ENCODE peak calls at places on chromosomes 11 and 22, in five cellular contexts. E is NCI-H510A treated with DMSO at 0.1 percent for 48 hours, Q is frontal cortex, S is left colon, K is heart left ventricle. V is an unnamed sample.

GRCh38 chr11:128904872-128905344 is 13.8 kb downstream of the KCNJ5 start:
- DNase-seq in K (peak), S (no peak), E (peak), Q (no peak), V (peak)

GRCh38 chr11:130403967-130404366 is 24.4 kb downstream of the ADAMTS8 start:
- DNase-seq in S (no peak), K (no peak), E (no peak), Q (no peak), V (peak)

GRCh38 chr11:78883506-78883905 is 308.8 kb upstream of the NARS2 start:
- DNase-seq in E (no peak), S (no peak), Q (no peak), K (no peak), V (no peak)

GRCh38 chr22:23897320-23897719 is 3.1 kb downstream of the MIF start:
- DNase-seq in S (no peak), E (no peak), K (no peak), Q (no peak), V (no peak)

GRCh38 chr11:65426839-65427690 is 4.5 kb downstream of the NEAT1 start:
- DNase-seq in K (no peak), Q (no peak), E (no peak), S (peak), V (no peak)

GRCh38 chr22:45504703-45505341 is 2.1 kb downstream of the FBLN1 start:
- DNase-seq in Q (no peak), S (no peak), E (peak), K (peak), V (no peak)

GRCh38 chr11:102154806-102155205 is 44.6 kb downstream of the YAP1 start:
- DNase-seq in Q (no peak), E (no peak), S (no peak), K (no peak), V (no peak)

GRCh38 chr22:30114356-30114755 is 34.1 kb downstream of the HORMAD2 start:
- DNase-seq in E (no peak), Q (no peak), K (no peak), S (no peak), V (no peak)

GRCh38 chr11:75263944-75264349 is 23.4 kb downstream of the TPBGL start:
- DNase-seq in S (no peak), K (peak), E (no peak), Q (no peak), V (no peak)

GRCh38 chr11:120303004-120303637 is 22.0 kb upstream of the TLCD5 start:
- DNase-seq in K (peak), Q (peak), E (peak), S (peak), V (peak)

GRCh38 chr22:46133588-46133855 is 16.8 kb upstream of the PPARA start:
- DNase-seq in Q (no peak), S (no peak), K (no peak), E (no peak), V (no peak)

GRCh38 chr11:123145220-123145619 is 49.8 kb downstream of the CLMP start:
- DNase-seq in Q (no peak), K (no peak), S (no peak), E (no peak), V (no peak)

GRCh38 chr11:12393691-12394090 is 16.3 kb downstream of the PARVA start:
- DNase-seq in K (no peak), S (no peak), Q (no peak), E (no peak), V (no peak)

GRCh38 chr22:45518580-45518991 is 15.9 kb downstream of the FBLN1 start:
- DNase-seq in E (no peak), K (no peak), S (no peak), Q (no peak), V (no peak)

GRCh38 chr11:34274712-34275398 is 83.0 kb downstream of the ABTB2 start:
- DNase-seq in K (peak), S (peak), Q (peak), E (peak), V (no peak)

GRCh38 chr22:23419931-23420330 is 160.2 kb downstream of the IGLL1 start:
- DNase-seq in Q (no peak), E (no peak), S (no peak), K (no peak), V (no peak)

GRCh38 chr11:1410366-1411291 is 20.9 kb downstream of the BRSK2 start:
- DNase-seq in S (no peak), Q (peak), K (no peak), E (no peak), V (no peak)

GRCh38 chr11:122343247-122343646 is 227.2 kb upstream of the BLID start:
- DNase-seq in S (no peak), Q (no peak), E (no peak), K (no peak), V (no peak)

GRCh38 chr11:131592734-131593133 is 222.3 kb downstream of the NTM start:
- DNase-seq in S (no peak), Q (no peak), K (no peak), E (no peak), V (no peak)

GRCh38 chr11:61575886-61576516 is 4.9 kb downstream of the SYT7 start:
- DNase-seq in S (no peak), K (peak), Q (no peak), E (no peak), V (no peak)

GRCh38 chr11:6737872-6738466 is 33.8 kb downstream of the OR2AG2 start:
- DNase-seq in Q (peak), S (peak), K (no peak), E (peak), V (peak)

GRCh38 chr11:86990520-86990919 is 35.3 kb upstream of the FZD4 start:
- DNase-seq in S (no peak), K (no peak), Q (no peak), E (no peak), V (no peak)

GRCh38 chr22:29702025-29702930 is 17.5 kb upstream of the CABP7 start:
- DNase-seq in K (no peak), Q (no peak), S (peak), E (no peak), V (no peak)

GRCh38 chr22:50582562-50583293 is at the start of gene CHKB:
- DNase-seq in K (peak), Q (peak), E (peak), S (peak), V (peak)

GRCh38 chr11:9953994-9954626 is 290.2 kb downstream of the SWAP70 start:
- DNase-seq in E (no peak), S (no peak), K (no peak), Q (no peak), V (no peak)

GRCh38 chr22:50447576-50448551 is 27.0 kb downstream of the SBF1 start:
- DNase-seq in E (no peak), Q (no peak), S (no peak), K (no peak), V (no peak)

GRCh38 chr11:83975984-83976383 is 689.8 kb upstream of the CCDC90B start:
- DNase-seq in Q (no peak), K (no peak), E (no peak), S (no peak), V (no peak)

GRCh38 chr22:19576460-19577421 is 52.5 kb upstream of the CLDN5 start:
- DNase-seq in Q (no peak), K (peak), S (no peak), E (peak), V (no peak)

GRCh38 chr22:19346677-19347265 is 55.3 kb upstream of the CLTCL1 start:
- DNase-seq in K (no peak), E (no peak), Q (no peak), S (no peak), V (no peak)

GRCh38 chr11:125378083-125378482 is 118.0 kb downstream of the FEZ1 start:
- DNase-seq in E (no peak), S (no peak), K (peak), Q (no peak), V (no peak)

GRCh38 chr11:69360606-69361005 is 66.7 kb downstream of the MYEOV start:
- DNase-seq in S (no peak), Q (no peak), E (no peak), K (no peak), V (no peak)

GRCh38 chr11:81700061-81700460 is 1033.6 kb downstream of the FAM181B start:
- DNase-seq in Q (no peak), E (no peak), S (no peak), K (no peak), V (no peak)

V was measured in NCI-H146.